ENCODE peak calls at places on chromosomes 3 and 15, in nine cellular contexts. I is activated CD8-positive, alpha-beta memory T cell treated with anti-CD3 and anti-CD28 coated beads for 4 hours; P is activated T-helper 1 cell treated with Interleukin-2 at 50 U/mL for 16 hours; M is aorta; H is NCI-H1092 treated with DMSO at 0.1 percent for 48 hours; J is psoas muscle; O is nephron progenitor cell; L is iPS DF 6.9; G is stimulated activated CD4-positive, alpha-beta T cell treated with anti-CD3 and anti-CD28 coated beads, Interleukin-2, amount 100 ng/mL, for 48 hours. A is an unnamed sample.

GRCh38 chr3:23740517-23741402 is 65.0 kb upstream of the UBE2E1 start:
- DNase-seq in M (no peak), L (no peak), O (no peak), P (no peak), H (no peak), J (no peak), I (no peak), G (no peak), A (peak; percentile 62)

GRCh38 chr15:33031324-33031736 is 163.2 kb downstream of the FMN1 start:
- DNase-seq in H (peak; percentile 39), O (no peak), I (no peak), G (no peak), L (no peak), J (no peak), M (no peak), P (no peak), A (no peak)

GRCh38 chr3:52534281-52535183 is 875 bp upstream of the NT5DC2 start:
- DNase-seq in L (no peak), J (peak; percentile 62), I (no peak), O (no peak), H (peak; percentile 54), P (no peak), G (no peak), M (peak; percentile 81), A (no peak)

GRCh38 chr3:188801393-188801792 is 370.4 kb upstream of the TPRG1 start:
- DNase-seq in J (no peak), M (no peak), G (no peak), O (no peak), I (no peak), P (no peak), L (no peak), H (no peak), A (no peak)

GRCh38 chr3:26647078-26647477 is 24.5 kb downstream of the LRRC3B start:
- DNase-seq in O (no peak), G (no peak), P (no peak), J (no peak), H (no peak), M (no peak), L (no peak), I (no peak), A (no peak)

GRCh38 chr3:71725279-71725991 is at the start of gene EIF4E3:
- DNase-seq in M (peak; percentile 81), P (peak; percentile 27), J (peak; percentile 60), H (no peak), I (no peak), O (no peak), G (no peak), L (no peak), A (no peak)

GRCh38 chr3:13876451-13876850 is 3.4 kb downstream of the WNT7A start:
- DNase-seq in M (peak; percentile 21), I (no peak), J (no peak), H (no peak), P (no peak), L (no peak), G (no peak), O (no peak), A (no peak)

GRCh38 chr3:189353988-189354735 is 182.4 kb downstream of the TPRG1 start:
- DNase-seq in M (no peak), I (no peak), L (no peak), O (no peak), J (no peak), H (no peak), G (no peak), P (no peak), A (no peak)

GRCh38 chr15:59138243-59138642 is 33.3 kb downstream of the CCNB2 start:
- DNase-seq in J (peak; percentile 58), H (peak; percentile 1), P (peak; percentile 37), O (peak; percentile 42), G (peak; percentile 34), L (peak; percentile 54), I (peak; percentile 10), M (no peak), A (no peak)

GRCh38 chr3:38755130-38755529 is 60.9 kb downstream of the SCN10A start:
- DNase-seq in M (no peak), I (no peak), G (no peak), P (no peak), O (peak; percentile 34), H (no peak), L (no peak), J (no peak), A (no peak)

GRCh38 chr3:120198305-120198878 is 86.6 kb downstream of the GPR156 start:
- DNase-seq in J (no peak), I (no peak), P (no peak), L (no peak), M (no peak), H (peak; percentile 4), O (no peak), G (no peak), A (no peak)

GRCh38 chr3:120102232-120102631 is 8.0 kb upstream of the GSK3B start:
- DNase-seq in M (no peak), G (no peak), L (no peak), H (no peak), P (no peak), O (no peak), I (no peak), J (no peak), A (no peak)

GRCh38 chr3:133578548-133579191 is 5.2 kb downstream of the CDV3 start:
- DNase-seq in M (no peak), P (no peak), O (no peak), H (no peak), L (no peak), I (no peak), G (no peak), J (no peak), A (no peak)

GRCh38 chr3:165254812-165255211 is 58.6 kb upstream of the SLITRK3 start:
- DNase-seq in G (no peak), J (no peak), M (no peak), I (no peak), P (no peak), H (peak; percentile 53), L (peak; percentile 22), O (no peak), A (peak; percentile 54)

GRCh38 chr15:76756371-76756770 is 148.8 kb downstream of the SCAPER start:
- DNase-seq in P (no peak), L (no peak), G (no peak), H (no peak), M (no peak), O (no peak), J (no peak), I (no peak), A (no peak)

GRCh38 chr3:18061737-18062136 is 319.3 kb upstream of the TBC1D5 start:
- DNase-seq in G (no peak), J (no peak), O (no peak), H (no peak), P (no peak), L (no peak), I (no peak), M (no peak), A (no peak)

GRCh38 chr3:44114142-44114541 is 127.5 kb upstream of the TOPAZ1 start:
- DNase-seq in H (peak; percentile 3), I (peak; percentile 4), P (no peak), M (peak; percentile 83), J (peak; percentile 54), L (peak; percentile 68), O (peak; percentile 68), G (peak; percentile 41), A (no peak)

A was measured in LNCaP clone FGC.